ENCODE peak calls at places on chromosomes 11 and 22, in ten cellular contexts. L, P, H, V, J, A, M, D, C and Y are unnamed samples.

GRCh38 chr11:102279641-102280170 is 37.6 kb upstream of the BIRC3 start:
- DNase-seq in L (peak; percentile 56), P (peak; percentile 7), H (peak; percentile 46), V (no peak), J (no peak), A (no peak), M (no peak), D (no peak), C (no peak), Y (peak; percentile 43)

GRCh38 chr22:24737582-24737981 is 36.9 kb downstream of the PIWIL3 start:
- DNase-seq in L (no peak), P (no peak), H (no peak), V (no peak), J (no peak), A (no peak), M (no peak), D (no peak), C (no peak), Y (no peak)

GRCh38 chr11:1882265-1883238 is 9.1 kb downstream of the PRR33 start:
- DNase-seq in L (peak; percentile 19), P (peak; percentile 41), H (peak; percentile 79), V (peak; percentile 84), J (peak; percentile 54), A (peak; percentile 88), M (no peak), D (peak; percentile 89), C (no peak), Y (peak; percentile 79)

GRCh38 chr11:132349806-132350733 is 979.7 kb downstream of the NTM start:
- DNase-seq in L (peak; percentile 65), P (peak; percentile 33), H (no peak), V (no peak), J (no peak), A (no peak), M (no peak), D (no peak), C (no peak), Y (no peak)

GRCh38 chr11:46663277-46663940 is 37.0 kb downstream of the ARHGAP1 start:
- DNase-seq in L (no peak), P (no peak), H (peak; percentile 30), V (peak; percentile 10), J (no peak), A (no peak), M (no peak), D (no peak), C (no peak), Y (no peak)

GRCh38 chr11:62142043-62142375 is 18.2 kb downstream of the INCENP start:
- DNase-seq in L (no peak), P (no peak), H (no peak), V (peak; percentile 42), J (no peak), A (no peak), M (no peak), D (no peak), C (no peak), Y (no peak)

GRCh38 chr22:44050766-44051747 is 27.0 kb downstream of the PARVB start:
- DNase-seq in L (no peak), P (no peak), H (no peak), V (no peak), J (no peak), A (no peak), M (no peak), D (peak; percentile 30), C (no peak), Y (no peak)

GRCh38 chr11:13316528-13316961 is 39.0 kb downstream of the BMAL1 start:
- DNase-seq in L (peak; percentile 55), P (peak; percentile 20), H (peak; percentile 84), V (peak; percentile 89), J (no peak), A (no peak), M (peak; percentile 50), D (no peak), C (no peak), Y (peak; percentile 85)

GRCh38 chr22:47122441-47123000 is 360.1 kb downstream of the TBC1D22A start:
- DNase-seq in L (no peak), P (no peak), H (no peak), V (peak; percentile 31), J (no peak), A (no peak), M (no peak), D (no peak), C (no peak), Y (no peak)

GRCh38 chr11:64355078-64355940 is 3.7 kb upstream of the RPS6KA4 start:
- DNase-seq in L (peak; percentile 59), P (peak; percentile 65), H (peak; percentile 85), V (peak; percentile 91), J (peak; percentile 77), A (peak; percentile 77), M (peak; percentile 51), D (peak; percentile 78), C (no peak), Y (peak; percentile 81)

GRCh38 chr11:130400793-130401483 is 27.5 kb downstream of the ADAMTS8 start:
- DNase-seq in L (peak; percentile 69), P (no peak), H (peak; percentile 94), V (no peak), J (no peak), A (no peak), M (no peak), D (no peak), C (peak; percentile 41), Y (no peak)

DNA sequence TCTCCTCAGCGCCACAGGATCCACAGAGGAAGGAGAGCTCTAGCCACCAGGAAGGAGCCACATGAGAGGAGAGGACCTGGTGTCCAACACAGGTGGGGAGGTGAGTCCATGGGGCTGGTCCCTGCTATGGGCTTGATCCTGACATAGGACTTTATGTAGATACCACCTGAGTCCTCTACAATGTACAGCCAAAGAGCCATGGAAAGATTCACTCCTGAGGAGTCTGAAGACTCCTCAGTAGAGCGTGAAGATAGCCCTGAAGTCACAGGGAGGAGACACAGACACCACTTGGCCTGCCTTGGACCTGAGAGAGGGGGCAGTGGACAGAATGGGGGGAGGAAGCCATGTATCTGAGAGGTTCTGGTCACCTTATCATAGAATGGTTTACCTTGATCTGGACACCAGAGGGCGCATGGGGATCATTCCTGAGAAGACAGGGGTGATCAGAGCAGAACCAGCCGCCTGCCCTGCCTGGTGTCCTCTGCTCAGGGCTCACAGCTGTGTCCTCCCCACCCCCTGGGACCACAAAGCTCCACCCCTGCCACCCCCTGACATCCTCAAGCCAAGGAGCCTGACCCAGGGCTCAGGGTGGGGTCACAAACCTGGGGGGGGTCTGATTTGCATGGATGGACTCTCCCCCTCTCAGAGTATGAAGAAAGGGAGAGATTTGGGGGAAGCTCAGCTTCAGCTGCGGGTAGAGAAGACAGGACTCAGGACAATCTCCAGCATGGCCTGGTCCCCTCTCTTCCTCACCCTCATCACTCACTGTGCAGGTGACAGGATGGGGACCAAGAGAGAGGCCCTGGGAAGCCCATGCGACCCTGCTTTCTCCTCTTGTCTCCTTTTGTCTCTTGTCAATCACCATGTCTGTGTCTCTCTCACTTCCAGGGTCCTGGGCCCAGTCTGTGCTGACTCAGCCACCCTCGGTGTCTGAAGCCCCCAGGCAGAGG is 77.0 kb downstream of the ZNF280B start:
- DNase-seq in L (peak; percentile 9), P (peak; percentile 48), H (peak; percentile 64), V (no peak), J (no peak), A (peak; percentile 30), M (peak; percentile 6), D (peak; percentile 83), C (no peak), Y (peak; percentile 69)
- TF ChIP-seq CTCF in L (peak; percentile 48), P (peak; percentile 78), H (peak; percentile 66), V (peak; percentile 35), J (peak; percentile 57), A (peak; percentile 66), M (peak; percentile 38), D (peak; percentile 65), C (peak; percentile 77), Y (peak; percentile 60)

DNA sequence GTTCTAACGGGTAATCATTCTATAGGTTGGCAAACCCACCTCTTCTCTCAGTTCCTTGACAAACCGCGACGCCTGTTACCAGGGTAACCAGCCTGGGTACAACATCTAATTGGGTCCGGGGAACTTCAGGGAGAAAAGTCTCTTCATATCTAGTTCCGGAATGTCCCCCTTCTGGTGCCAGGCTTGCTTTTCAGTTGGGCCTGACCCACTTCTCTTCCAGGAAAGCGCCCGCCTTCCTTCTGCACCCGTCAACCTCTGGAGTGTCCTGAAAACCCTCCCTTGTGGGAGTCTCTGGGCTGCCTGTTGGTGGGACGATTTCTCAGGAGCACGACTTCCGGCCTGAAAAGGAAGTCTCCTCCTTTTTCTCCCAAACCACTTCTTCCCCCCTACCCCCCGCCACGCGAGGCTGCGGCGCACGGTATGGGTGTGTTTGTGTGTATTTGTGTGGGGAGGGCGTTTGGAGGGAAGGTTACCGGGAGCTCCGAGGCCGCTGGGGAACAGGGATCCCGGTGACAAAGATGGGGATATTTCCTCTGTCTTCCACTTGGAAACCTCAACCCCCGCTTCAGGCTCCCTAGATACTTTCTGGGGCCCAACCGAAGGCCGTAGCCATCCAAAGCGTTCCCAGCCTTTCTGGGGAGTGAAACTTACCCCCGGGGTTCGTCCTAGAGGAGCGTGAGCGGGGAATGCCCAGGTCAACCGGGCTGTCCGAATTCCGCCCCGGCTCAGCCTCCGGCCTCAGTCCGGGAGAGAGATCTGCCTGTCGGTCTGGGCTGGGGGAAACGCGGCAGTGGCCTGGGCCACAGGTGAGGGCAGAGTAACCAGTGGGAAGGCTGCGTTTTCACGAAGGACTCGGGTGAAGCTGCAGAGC is at the start of the genes NKAPD1 and PIH1D2:
- DNase-seq in L (peak; percentile 81), P (peak; percentile 72), H (peak; percentile 96), V (peak; percentile 91), J (peak; percentile 64), A (peak; percentile 67), M (peak; percentile 51), D (peak; percentile 71), C (peak; percentile 51), Y (peak; percentile 82)
- TF ChIP-seq CTCF in L (no peak), P (peak; percentile 34), H (peak; percentile 13), V (peak; percentile 7), J (no peak), A (peak; percentile 24), M (no peak), D (no peak), C (no peak), Y (no peak)

DNA sequence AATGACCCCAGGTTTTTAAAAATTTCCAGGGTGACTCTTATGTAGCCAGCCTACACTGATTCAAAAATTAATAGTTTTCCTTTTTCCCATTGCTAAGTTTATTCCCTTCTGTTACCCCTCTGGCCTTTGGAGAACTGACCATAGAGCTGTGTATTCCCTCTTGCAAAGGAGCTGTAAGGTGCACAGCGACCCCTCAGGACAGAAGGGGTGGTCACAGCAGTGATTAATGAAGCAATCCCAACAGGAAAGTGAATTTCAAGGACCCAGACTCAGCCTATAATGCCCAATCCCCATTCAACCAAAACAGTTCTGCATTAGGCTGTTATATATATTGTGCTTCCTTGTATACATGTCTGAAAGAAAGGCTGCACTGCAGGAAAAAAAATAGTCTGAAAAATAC is 147.1 kb downstream of the WT1 start:
- DNase-seq in L (no peak), P (no peak), H (no peak), V (no peak), J (no peak), A (no peak), M (no peak), D (no peak), C (no peak), Y (no peak)
- TF ChIP-seq CTCF in L (no peak), P (peak; percentile 28), H (no peak), V (no peak), J (peak; percentile 56), A (no peak), M (no peak), D (no peak), C (no peak), Y (no peak)

DNA sequence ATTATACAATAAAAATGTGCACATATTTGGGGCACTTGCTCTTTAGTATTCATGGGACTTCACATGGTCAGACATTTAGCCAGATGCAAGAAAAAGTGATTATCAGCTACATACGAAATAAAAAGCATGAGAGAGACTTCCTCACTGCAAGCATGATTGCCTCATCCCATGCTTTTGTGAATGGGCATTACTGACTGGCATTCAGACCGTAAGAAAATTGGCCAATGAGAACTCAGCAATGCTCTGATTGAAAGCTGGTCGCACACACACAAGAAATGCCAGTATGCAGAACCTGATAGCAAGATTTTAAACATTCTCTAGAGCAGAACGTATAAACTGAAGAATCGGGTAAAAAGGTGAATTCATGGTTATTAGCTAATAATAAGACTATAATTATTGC is 39.3 kb downstream of the BLID start:
- DNase-seq in L (no peak), P (no peak), H (no peak), V (no peak), J (no peak), A (no peak), M (no peak), D (no peak), C (no peak), Y (no peak)
- TF ChIP-seq CTCF in L (no peak), P (no peak), H (no peak), V (no peak), J (no peak), A (no peak), M (no peak), D (no peak), C (no peak), Y (no peak)